ENCODE peak calls at places on chromosome 18, in five cellular contexts. A is fibroblast of the aortic adventitia, D is fibroblast of mammary gland, M is epithelial cell of esophagus, I is brain microvascular endothelial cell. R is an unnamed sample.

GRCh38 chr18:42030586-42031182 is 75.7 kb downstream of the PIK3C3 start:
- DNase-seq in M (peak; percentile 30), D (peak; percentile 20), I (peak; percentile 29), A (no peak), R (no peak)

GRCh38 chr18:48138660-48139426 is 208.4 kb upstream of the SMAD2 start:
- DNase-seq in D (no peak), A (no peak), M (no peak), I (no peak), R (no peak)

GRCh38 chr18:9404565-9405060 is 70.0 kb downstream of the TWSG1 start:
- DNase-seq in M (no peak), I (no peak), D (no peak), A (no peak), R (no peak)

GRCh38 chr18:32770181-32770650 is 2.6 kb downstream of the KLHL14 start:
- DNase-seq in D (no peak), I (no peak), M (no peak), A (no peak), R (no peak)

GRCh38 chr18:79246309-79247108 is 149.2 kb upstream of the NFATC1 start:
- DNase-seq in M (peak; percentile 87), D (peak; percentile 77), I (peak; percentile 72), A (peak; percentile 65), R (peak; percentile 25)

GRCh38 chr18:45619062-45619825 is 4.0 kb downstream of the SLC14A2 start:
- DNase-seq in M (peak; percentile 35), D (peak; percentile 38), I (no peak), A (peak; percentile 70), R (no peak)

GRCh38 chr18:75478996-75479870 is 51.7 kb upstream of the SMIM21 start:
- DNase-seq in M (peak; percentile 70), A (peak; percentile 79), D (peak; percentile 73), I (peak; percentile 28), R (no peak)

GRCh38 chr18:56196495-56197225 is 441.7 kb downstream of the TXNL1 start:
- DNase-seq in D (no peak), I (peak; percentile 60), A (peak; percentile 49), M (no peak), R (no peak)

GRCh38 chr18:5144629-5145028 is 52.4 kb downstream of the AKAIN1 start:
- DNase-seq in I (no peak), D (peak; percentile 5), A (no peak), M (no peak), R (no peak)

GRCh38 chr18:35073186-35074105 is 32.2 kb downstream of the MAPRE2 start:
- DNase-seq in I (no peak), D (peak; percentile 65), M (peak; percentile 33), A (peak; percentile 68), R (no peak)

GRCh38 chr18:5142131-5142530 is 54.9 kb downstream of the AKAIN1 start:
- DNase-seq in I (no peak), M (no peak), A (no peak), D (no peak), R (no peak)

GRCh38 chr18:9133225-9133624 is 3.4 kb upstream of the ANKRD12 start:
- DNase-seq in I (no peak), D (no peak), A (no peak), M (peak; percentile 75), R (no peak)

GRCh38 chr18:24446953-24447537 is 13.4 kb upstream of the HRH4 start:
- DNase-seq in I (no peak), M (no peak), D (peak; percentile 7), A (peak; percentile 4), R (no peak)

GRCh38 chr18:21474621-21475020 is 125.9 kb downstream of the ESCO1 start:
- DNase-seq in M (no peak), I (no peak), A (no peak), D (no peak), R (no peak)

GRCh38 chr18:26813043-26813442 is 52.5 kb downstream of the AQP4 start:
- DNase-seq in A (peak; percentile 28), M (peak; percentile 82), D (peak; percentile 2), I (no peak), R (no peak)

GRCh38 chr18:32321826-32322225 is 132.0 kb downstream of the MEP1B start:
- DNase-seq in M (no peak), D (no peak), A (no peak), I (no peak), R (no peak)

GRCh38 chr18:39318008-39318407 is 1752.4 kb upstream of the CELF4 start:
- DNase-seq in M (no peak), I (no peak), A (no peak), D (no peak), R (no peak)

GRCh38 chr18:39198376-39198775 is 1632.8 kb upstream of the CELF4 start:
- DNase-seq in M (peak; percentile 86), I (no peak), D (peak; percentile 25), A (no peak), R (peak; percentile 54)

GRCh38 chr18:55317832-55318231 is 270.2 kb downstream of the TCF4 start:
- DNase-seq in A (no peak), D (peak; percentile 38), I (no peak), M (no peak), R (no peak)

GRCh38 chr18:55290898-55291297 is 297.1 kb downstream of the TCF4 start:
- DNase-seq in M (no peak), I (no peak), D (peak; percentile 53), A (no peak), R (peak; percentile 8)

GRCh38 chr18:9772847-9773677 is 65.0 kb downstream of the RAB31 start:
- DNase-seq in I (no peak), A (no peak), M (no peak), D (no peak), R (no peak)

GRCh38 chr18:51857989-51858388 is 482.0 kb upstream of the DCC start:
- DNase-seq in M (no peak), I (no peak), A (no peak), D (no peak), R (no peak)

GRCh38 chr18:76686737-76687231 is 135.6 kb upstream of the ZNF236 start:
- DNase-seq in I (peak; percentile 59), A (peak; percentile 89), D (peak; percentile 78), M (peak; percentile 73), R (peak; percentile 54)

GRCh38 chr18:55869965-55870585 is 282.1 kb upstream of the TCF4 start:
- DNase-seq in A (peak; percentile 35), I (peak; percentile 31), D (peak; percentile 83), M (peak; percentile 49), R (no peak)

GRCh38 chr18:25605322-25605721 is 253.4 kb upstream of the ZNF521 start:
- DNase-seq in D (no peak), M (no peak), A (no peak), I (no peak), R (no peak)

GRCh38 chr18:33606621-33607020 is 28.6 kb downstream of the ASXL3 start:
- DNase-seq in A (no peak), M (no peak), D (no peak), I (no peak), R (no peak)

GRCh38 chr18:79548986-79549637 is 130.5 kb upstream of the CTDP1 start:
- DNase-seq in I (no peak), M (no peak), D (no peak), A (no peak), R (no peak)

GRCh38 chr18:76685860-76686259 is 136.5 kb upstream of the ZNF236 start:
- DNase-seq in A (no peak), I (no peak), D (no peak), M (no peak), R (no peak)

GRCh38 chr18:48673456-48674197 is 134.8 kb downstream of the CTIF start:
- DNase-seq in D (peak; percentile 13), M (no peak), I (no peak), A (no peak), R (no peak)

GRCh38 chr18:45727068-45727467 is 3.1 kb downstream of the SLC14A1 start:
- DNase-seq in D (peak; percentile 69), I (no peak), M (no peak), A (no peak), R (no peak)

GRCh38 chr18:78522507-78522906 is 457.1 kb upstream of the SALL3 start:
- DNase-seq in I (no peak), A (no peak), M (no peak), D (no peak), R (no peak)

GRCh38 chr18:52510139-52510538 is 170.1 kb downstream of the DCC start:
- DNase-seq in M (no peak), I (no peak), D (no peak), A (no peak), R (no peak)

DNA sequence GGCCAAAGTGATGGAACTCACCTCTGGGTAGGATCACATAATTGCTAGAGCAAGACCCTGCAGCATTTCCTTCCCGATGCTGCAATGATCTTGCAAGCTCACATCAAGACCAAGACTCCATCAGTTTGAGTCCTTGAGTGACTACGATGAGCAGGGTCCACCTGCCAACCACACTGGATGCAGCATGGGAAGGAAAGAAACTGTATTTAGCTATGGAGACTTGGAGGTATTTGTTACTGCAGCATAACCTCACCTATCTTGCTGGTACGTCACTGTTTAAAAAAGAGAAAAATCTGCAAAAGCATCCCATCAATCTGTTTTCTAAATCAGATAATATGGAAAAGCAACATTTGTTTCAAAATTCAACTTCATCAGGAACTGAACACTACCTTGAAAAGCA is 2.5 kb downstream of the RNF152 start:
- DNase-seq in M (no peak), D (no peak), A (no peak), I (no peak), R (no peak)
- H3K4me3 ChIP-seq in M (no peak overlapping the region), D (no peak overlapping the region), A (no peak overlapping the region), I (no peak overlapping the region), R (no peak overlapping the region)

DNA sequence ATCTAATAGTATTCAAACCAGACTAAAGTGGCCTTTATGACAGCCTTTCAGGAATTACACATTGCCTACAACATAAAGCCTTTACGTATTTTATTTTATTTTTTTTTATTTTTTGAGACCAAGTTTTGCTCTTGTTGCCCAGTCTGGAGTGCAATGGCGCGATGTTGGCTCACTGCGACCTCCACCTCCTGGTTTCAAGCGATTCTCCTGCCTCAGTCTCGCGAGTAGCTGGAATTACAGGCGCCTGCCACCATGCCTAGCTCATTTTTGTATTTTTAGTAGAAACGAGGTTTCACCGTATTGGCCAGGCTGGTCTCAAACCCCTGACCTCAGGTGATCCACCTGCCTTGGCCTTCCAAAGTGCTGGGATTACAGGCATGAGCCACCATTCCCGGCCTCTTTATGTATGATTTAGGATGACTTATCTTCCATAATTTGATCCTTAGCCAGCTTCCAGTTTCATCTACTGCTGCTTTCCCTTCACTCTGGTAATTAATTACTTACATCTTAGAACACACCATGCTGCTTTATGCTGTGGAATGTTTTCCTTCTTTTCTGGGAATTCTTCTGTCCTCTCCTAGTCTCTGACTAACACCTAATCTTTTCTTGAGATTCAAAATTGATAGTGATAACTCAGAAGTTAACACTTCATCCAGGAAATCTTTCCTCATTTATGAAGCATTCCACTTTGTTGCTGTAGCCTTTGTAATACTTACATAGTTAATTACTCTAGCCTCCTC is 2.6 kb downstream of the USP14 start:
- DNase-seq in D (no peak), A (no peak), M (no peak), I (no peak), R (no peak)
- H3K4me3 ChIP-seq in D (no peak overlapping the region), A (no peak overlapping the region), M (no peak overlapping the region), I (no peak overlapping the region), R (no peak overlapping the region)

GRCh38 chr18:65753520-65753919 is 2.7 kb downstream of the CDH7 start:
- DNase-seq in I (no peak), D (no peak), A (no peak), M (peak; percentile 50), R (peak; percentile 52)
- H3K4me3 ChIP-seq in I (no peak overlapping the region), D (no peak overlapping the region), A (no peak overlapping the region), M (no peak overlapping the region), R (no peak overlapping the region)

DNA sequence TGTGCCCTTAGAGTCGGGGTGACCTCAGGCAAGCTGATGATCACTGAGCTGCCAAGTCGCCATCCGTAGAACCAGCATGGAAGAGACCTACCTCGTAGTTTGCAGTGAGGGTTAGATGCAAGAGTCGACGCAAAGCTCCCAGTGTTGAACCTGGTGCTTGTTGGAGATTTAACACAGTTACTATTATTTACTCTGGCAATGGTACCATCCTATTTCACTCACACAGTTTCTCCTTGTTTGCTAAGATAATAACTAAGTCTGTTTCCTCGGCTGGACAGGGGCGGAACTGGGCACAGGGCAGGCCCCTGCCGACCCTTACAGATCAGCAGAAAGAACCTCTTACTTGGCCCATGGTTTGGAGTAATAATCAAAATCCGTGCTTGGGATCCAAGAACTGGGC is 85.5 kb downstream of the ACAA2 start:
- DNase-seq in M (no peak), D (no peak), I (no peak), A (no peak), R (no peak)
- H3K4me3 ChIP-seq in M (no peak overlapping the region), D (no peak overlapping the region), I (no peak overlapping the region), A (no peak overlapping the region), R (no peak overlapping the region)

R was measured in retinal pigment epithelial cell.